ENCODE peak calls at places on chromosomes 12 and 14, in five cellular contexts. Z, V, N, K and Q are unnamed samples.

GRCh38 chr12:132624910-132625630 is 6.5 kb downstream of the P2RX2 start:
- DNase-seq in N (no peak), K (no peak), Z (no peak), V (no peak), Q (no peak)

GRCh38 chr12:4288296-4289019 is 14.9 kb downstream of the CCND2 start:
- DNase-seq in Z (peak), K (no peak), N (no peak), V (no peak), Q (no peak)

GRCh38 chr12:51905507-51906438 is 1.5 kb upstream of the ACVRL1 start:
- DNase-seq in Z (no peak), V (no peak), N (no peak), K (peak), Q (no peak)

GRCh38 chr12:63991036-63991547 is 146.6 kb downstream of the SRGAP1 start:
- DNase-seq in K (no peak), V (no peak), Z (no peak), N (no peak), Q (no peak)

GRCh38 chr12:122610911-122611310 is 83.9 kb downstream of the KNTC1 start:
- DNase-seq in Z (no peak), K (peak), N (no peak), V (no peak), Q (no peak)

GRCh38 chr12:88733003-88733402 is 152.7 kb upstream of the KITLG start:
- DNase-seq in N (no peak), V (no peak), Z (no peak), K (no peak), Q (no peak)

GRCh38 chr12:107967170-107967569 is 161.9 kb upstream of the WSCD2 start:
- DNase-seq in Z (no peak), V (no peak), N (no peak), K (no peak), Q (peak)

GRCh38 chr14:50379563-50379962 is 17.1 kb downstream of the CDKL1 start:
- DNase-seq in K (no peak), Z (no peak), V (no peak), N (no peak), Q (no peak)

GRCh38 chr14:101072531-101072930 is 169.0 kb upstream of the RTL1 start:
- DNase-seq in N (no peak), K (no peak), V (peak), Z (no peak), Q (no peak)

GRCh38 chr12:124921200-124922008 is 7.0 kb upstream of the UBC start:
- DNase-seq in V (no peak), K (peak), N (peak), Z (peak), Q (peak)

GRCh38 chr12:32522322-32523221 is 123.2 kb downstream of the FGD4 start:
- DNase-seq in V (no peak), K (no peak), N (no peak), Z (no peak), Q (no peak)

GRCh38 chr12:123150804-123151678 is at the start of gene PITPNM2:
- DNase-seq in Z (peak), K (peak), V (peak), N (peak), Q (no peak)

GRCh38 chr12:6552140-6552551 is 3.7 kb downstream of the IFFO1 start:
- DNase-seq in N (no peak), K (no peak), V (no peak), Z (no peak), Q (peak)

GRCh38 chr14:69712637-69713088 is 54.3 kb upstream of the SRSF5 start:
- DNase-seq in N (no peak), V (no peak), K (peak), Z (no peak), Q (no peak)

GRCh38 chr12:16766736-16767135 is 160.8 kb upstream of the LMO3 start:
- DNase-seq in N (no peak), K (no peak), Z (no peak), V (no peak), Q (no peak)

GRCh38 chr12:52319097-52319496 is 2.1 kb downstream of the KRT83 start:
- DNase-seq in N (no peak), Z (no peak), K (no peak), V (no peak), Q (no peak)

GRCh38 chr12:96350982-96351381 is 49.3 kb downstream of the CDK17 start:
- DNase-seq in V (no peak), N (no peak), Z (no peak), K (no peak), Q (no peak)

GRCh38 chr12:23855813-23856212 is 93.7 kb downstream of the SOX5 start:
- DNase-seq in K (no peak), V (no peak), Z (no peak), N (no peak), Q (no peak)

GRCh38 chr14:80055226-80055625 is 156.1 kb downstream of the DIO2 start:
- DNase-seq in Z (no peak), V (no peak), K (no peak), N (no peak), Q (no peak)

GRCh38 chr14:39097159-39097558 is 5.9 kb downstream of the SEC23A start:
- DNase-seq in V (no peak), N (no peak), K (no peak), Z (no peak), Q (peak)

GRCh38 chr14:102554835-102555819 is 37.3 kb upstream of the RCOR1 start:
- DNase-seq in K (peak), V (no peak), N (peak), Z (peak), Q (no peak)

GRCh38 chr12:54984602-54985376 is at the start of gene TESPA1:
- DNase-seq in Z (peak), K (no peak), N (peak), V (no peak), Q (peak)

GRCh38 chr12:34547276-34547675 is 525.0 kb downstream of the ALG10 start:
- DNase-seq in N (no peak), Z (no peak), V (no peak), K (no peak), Q (no peak)

GRCh38 chr12:29241821-29242591 is 92.9 kb downstream of the FAR2 start:
- DNase-seq in Z (peak), V (no peak), K (peak), N (no peak), Q (peak)

GRCh38 chr12:102034346-102034745 is 27.4 kb downstream of the WASHC3 start:
- DNase-seq in N (no peak), V (no peak), K (no peak), Z (no peak), Q (no peak)

GRCh38 chr12:119061208-119061796 is 80.0 kb downstream of the SRRM4 start:
- DNase-seq in K (peak), V (no peak), N (no peak), Z (peak), Q (peak)

GRCh38 chr12:124704619-124705018 is 137.2 kb upstream of the NCOR2 start:
- DNase-seq in V (no peak), N (no peak), K (no peak), Z (no peak), Q (no peak)

GRCh38 chr14:54354096-54354495 is 42.7 kb upstream of the CDKN3 start:
- DNase-seq in V (no peak), N (no peak), K (no peak), Z (no peak), Q (no peak)

GRCh38 chr12:28083816-28084678 is 106.2 kb upstream of the CCDC91 start:
- DNase-seq in N (no peak), Z (no peak), K (no peak), V (no peak), Q (no peak)

GRCh38 chr12:127963926-127964325 is 303.0 kb upstream of the TMEM132C start:
- DNase-seq in V (no peak), N (no peak), K (no peak), Z (no peak), Q (no peak)